ENCODE peak calls at places on chromosomes 7 and 10, in eight cellular contexts. R is brain microvascular endothelial cell, P is ovary, B is IMR-90, U is prostate gland, S is tibial nerve, O is GM23338, T is astrocyte of the cerebellum. G is an unnamed sample.

GRCh38 chr10:88150338-88150737 is 286.9 kb downstream of the PTEN start:
- DNase-seq in T (no peak), P (no peak), O (no peak), S (no peak), B (peak), U (no peak), R (peak), G (no peak)

GRCh38 chr7:106871793-106872571 is 6.9 kb downstream of the PIK3CG start:
- DNase-seq in R (no peak), S (no peak), U (no peak), P (no peak), B (no peak), T (no peak), O (no peak), G (no peak)

GRCh38 chr7:120472892-120473291 is 199.9 kb downstream of the KCND2 start:
- DNase-seq in P (no peak), U (no peak), B (no peak), R (no peak), O (no peak), T (no peak), S (no peak), G (no peak)

GRCh38 chr7:99036531-99037175 is 107.3 kb downstream of the SMURF1 start:
- DNase-seq in T (peak), B (peak), U (no peak), R (peak), P (no peak), S (no peak), O (peak), G (no peak)

GRCh38 chr10:110858297-110858934 is 13.3 kb upstream of the PDCD4 start:
- DNase-seq in U (no peak), P (no peak), R (no peak), B (no peak), S (no peak), T (no peak), O (no peak), G (no peak)

GRCh38 chr10:58282615-58283014 is 13.7 kb downstream of the CISD1 start:
- DNase-seq in S (no peak), B (no peak), U (no peak), T (no peak), P (no peak), R (no peak), O (no peak), G (peak)

GRCh38 chr10:87590705-87591588 is 68.7 kb upstream of the PAPSS2 start:
- DNase-seq in B (peak), U (no peak), T (no peak), P (no peak), R (no peak), O (no peak), S (no peak), G (no peak)

GRCh38 chr10:113751116-113751728 is at the start of gene PLEKHS1:
- DNase-seq in T (peak), U (no peak), P (no peak), B (no peak), S (no peak), O (no peak), R (no peak), G (no peak)

GRCh38 chr7:135201350-135201749 is 10.0 kb downstream of the WDR91 start:
- DNase-seq in O (no peak), R (no peak), T (no peak), P (no peak), S (no peak), B (no peak), U (no peak), G (no peak)

GRCh38 chr10:132891313-132891712 is 51.1 kb downstream of the CFAP46 start:
- DNase-seq in T (no peak), S (peak), B (peak), U (no peak), O (no peak), R (no peak), P (no peak), G (no peak)

GRCh38 chr10:131202964-131203363 is 108.6 kb downstream of the TCERG1L start:
- DNase-seq in R (no peak), S (no peak), U (no peak), P (no peak), T (no peak), B (no peak), O (no peak), G (no peak)

GRCh38 chr10:51314079-51314835 is 240.0 kb downstream of the PRKG1 start:
- DNase-seq in B (no peak), T (no peak), P (no peak), S (no peak), R (no peak), O (no peak), U (no peak), G (no peak)

GRCh38 chr10:69278446-69278963 is at the start of gene HK1:
- DNase-seq in P (no peak), T (peak), B (no peak), R (peak), S (no peak), O (peak), U (no peak), G (no peak)

GRCh38 chr7:120729300-120729699 is 128.6 kb downstream of the TSPAN12 start:
- DNase-seq in O (no peak), U (no peak), B (peak), R (peak), T (no peak), S (no peak), P (no peak), G (no peak)

DNA sequence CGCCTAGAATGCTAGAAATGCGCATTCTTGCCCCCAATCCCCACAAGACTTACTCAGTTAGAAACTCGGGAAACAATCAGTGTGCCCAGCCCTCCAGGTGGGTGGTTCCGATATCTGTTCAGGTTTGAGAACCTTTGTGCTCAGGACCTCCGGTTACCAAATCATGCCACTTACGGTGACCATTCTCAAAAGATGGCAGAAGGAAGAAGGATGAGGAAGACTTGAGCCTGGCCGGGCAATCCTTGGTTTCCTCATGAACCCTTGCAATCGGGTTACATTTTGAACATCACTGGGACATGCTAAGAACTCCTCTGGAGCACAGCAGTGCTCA is 52.1 kb downstream of the RBM17 start:
- DNase-seq in O (no peak), U (no peak), S (no peak), B (no peak), P (no peak), T (no peak), R (no peak), G (no peak)
- H3K4me3 ChIP-seq in O (no peak), U (peak), S (no peak), B (peak), P (no peak), T (peak), R (peak), G (peak)

DNA sequence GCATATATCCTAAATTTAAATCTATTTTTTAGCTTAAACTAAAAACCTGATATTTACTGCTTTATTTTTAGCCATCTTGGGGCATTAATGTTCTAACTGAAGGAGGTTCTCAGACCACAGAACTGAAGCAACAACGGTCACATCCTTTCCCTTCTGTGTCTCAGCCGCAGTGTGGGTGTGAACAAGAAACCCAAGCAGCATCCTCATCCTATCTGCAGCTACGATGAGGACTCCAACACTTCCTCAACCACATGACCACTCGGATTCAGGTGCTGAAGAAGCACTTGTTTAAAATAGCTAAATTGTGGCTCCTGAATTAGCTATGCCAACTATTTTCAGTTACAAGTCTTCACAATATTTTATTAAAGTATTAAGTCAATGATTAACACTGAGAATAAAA is 5.3 kb downstream of the ESYT2 start:
- DNase-seq in U (no peak), P (no peak), S (no peak), O (no peak), R (peak), T (no peak), B (no peak), G (peak)
- H3K4me3 ChIP-seq in U (no peak), P (no peak), S (no peak), O (no peak), R (no peak), T (no peak), B (no peak), G (no peak)

GRCh38 chr7:103446046-103446520 is at the start of gene SLC26A5:
- DNase-seq in T (no peak), B (no peak), P (no peak), R (no peak), S (no peak), U (peak), O (peak), G (no peak)
- H3K4me3 ChIP-seq in T (peak), B (peak), P (no peak), R (peak), S (peak), U (peak), O (peak), G (no peak)

GRCh38 chr7:157007470-157008066 is 2.9 kb downstream of the MNX1 start:
- DNase-seq in T (no peak), S (no peak), O (peak), U (no peak), B (no peak), R (no peak), P (no peak), G (no peak)

GRCh38 chr7:157009778-157010587 is 480 bp downstream of the MNX1 start:
- DNase-seq in T (no peak), O (peak), S (no peak), P (no peak), B (no peak), R (no peak), U (no peak), G (no peak)

GRCh38 chr7:157010588-157011332 is at the start of gene MNX1:
- DNase-seq in U (peak), P (no peak), B (no peak), S (no peak), R (no peak), O (peak), T (no peak), G (peak)

GRCh38 chr7:157008206-157009169 is 2.0 kb downstream of the MNX1 start:
- DNase-seq in P (no peak), T (no peak), O (peak), S (no peak), R (no peak), U (no peak), B (no peak), G (no peak)

GRCh38 chr7:157009170-157009777 is 1.2 kb downstream of the MNX1 start:
- DNase-seq in T (no peak), O (no peak), B (no peak), P (no peak), S (no peak), U (no peak), R (no peak), G (no peak)
- H3K4me3 ChIP-seq in T (no peak), O (peak), B (no peak), P (no peak), S (no peak), U (peak), R (no peak), G (no peak)

DNA sequence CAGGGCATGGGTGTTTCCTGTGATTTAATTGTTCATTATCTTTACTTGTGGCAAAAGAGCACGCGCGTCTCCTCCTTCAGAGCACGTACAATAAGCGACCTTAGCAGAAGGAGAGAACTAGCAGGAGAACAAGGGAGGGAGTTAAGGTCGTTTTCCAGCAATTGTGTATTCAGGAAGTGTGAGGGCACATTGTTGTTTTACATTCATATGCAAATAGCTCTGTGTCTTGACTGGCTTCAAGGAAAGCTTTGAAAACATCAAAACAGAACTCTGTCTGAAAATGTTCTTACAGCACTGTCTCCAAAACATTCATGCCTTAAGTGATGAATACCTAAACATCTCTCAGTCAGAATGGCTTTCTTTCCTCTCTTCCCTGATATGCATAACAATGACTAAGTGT is 499.1 kb downstream of the ACTR3B start:
- DNase-seq in U (no peak), T (no peak), O (peak), P (no peak), R (no peak), B (no peak), S (no peak), G (no peak)
- H3K4me3 ChIP-seq in U (no peak), T (no peak), O (no peak), P (no peak), R (no peak), B (no peak), S (no peak), G (no peak)

GRCh38 chr10:664248-664647 is 25.2 kb downstream of the DIP2C start:
- DNase-seq in S (no peak), O (no peak), T (no peak), U (no peak), P (no peak), B (no peak), R (no peak), G (no peak)
- H3K4me3 ChIP-seq in S (no peak), O (no peak), T (no peak), U (no peak), P (no peak), B (no peak), R (no peak), G (no peak)

GRCh38 chr10:17453035-17453376 is 1.4 kb downstream of the ST8SIA6 start:
- DNase-seq in B (no peak), S (no peak), T (no peak), U (no peak), P (no peak), O (no peak), R (no peak), G (no peak)
- H3K4me3 ChIP-seq in B (peak), S (peak), T (peak), U (peak), P (no peak), O (peak), R (peak), G (peak)

GRCh38 chr7:31316876-31317275 is 23.6 kb downstream of the NEUROD6 start:
- DNase-seq in R (no peak), S (no peak), T (no peak), U (no peak), O (no peak), P (no peak), B (no peak), G (no peak)

GRCh38 chr7:31312864-31313263 is 27.7 kb downstream of the NEUROD6 start:
- DNase-seq in U (no peak), B (no peak), O (no peak), T (no peak), P (no peak), R (no peak), S (no peak), G (no peak)

GRCh38 chr7:31314781-31315180 is 25.7 kb downstream of the NEUROD6 start:
- DNase-seq in U (no peak), O (no peak), R (no peak), T (no peak), B (no peak), P (no peak), S (no peak), G (no peak)

GRCh38 chr7:31318308-31318707 is 22.2 kb downstream of the NEUROD6 start:
- DNase-seq in S (no peak), B (no peak), T (no peak), U (no peak), P (no peak), O (no peak), R (no peak), G (no peak)

GRCh38 chr7:31315758-31316157 is 24.8 kb downstream of the NEUROD6 start:
- DNase-seq in U (no peak), T (no peak), O (no peak), B (no peak), R (no peak), P (no peak), S (no peak), G (no peak)
- H3K4me3 ChIP-seq in U (no peak), T (no peak), O (no peak), B (no peak), R (no peak), P (no peak), S (no peak), G (no peak)

GRCh38 chr7:148686312-148686937 is 12.3 kb upstream of the CUL1 start:
- DNase-seq in B (no peak), R (no peak), O (no peak), T (no peak), S (no peak), U (no peak), P (no peak), G (no peak)
- H3K4me3 ChIP-seq in B (no peak), R (no peak), O (no peak), T (no peak), S (no peak), U (no peak), P (no peak), G (no peak)

GRCh38 chr10:53980210-53980609 is 820.8 kb downstream of the PCDH15 start:
- DNase-seq in S (no peak), U (no peak), O (no peak), P (no peak), T (no peak), B (no peak), R (no peak), G (no peak)
- H3K4me3 ChIP-seq in S (no peak), U (no peak), O (no peak), P (no peak), T (no peak), B (no peak), R (no peak), G (no peak)

G was measured in naive thymus-derived CD4-positive, alpha-beta T cell.